ENCODE peak calls at places on chromosome 7, in four cellular contexts. I is COR-L47, N is dorsolateral prefrontal cortex, W is ELR. P is an unnamed sample.
A peak's percentile ranks its signal among the peaks of the same experiment; 100 is the strongest.

GRCh38 chr7:38775503-38775902 is 133.5 kb downstream of the VPS41 start:
- DNase-seq in I (peak; percentile 33), W (no peak), N (no peak), P (no peak)

GRCh38 chr7:150755473-150756099 is 18.4 kb downstream of the GIMAP5 start:
- DNase-seq in W (peak; percentile 3), N (no peak), I (no peak), P (no peak)

GRCh38 chr7:151725844-151726770 is 150.8 kb downstream of the PRKAG2 start:
- DNase-seq in I (peak; percentile 78), N (no peak), W (no peak), P (no peak)

GRCh38 chr7:135976312-135977019 is 693 bp downstream of the MTPN start:
- DNase-seq in I (no peak), N (no peak), W (peak; percentile 38), P (no peak)

GRCh38 chr7:148609045-148609725 is 18.6 kb downstream of the C7orf33 start:
- DNase-seq in I (no peak), W (no peak), N (no peak), P (no peak)

GRCh38 chr7:158259141-158259540 is 328.5 kb downstream of the PTPRN2 start:
- DNase-seq in I (no peak), W (no peak), N (peak; percentile 26), P (no peak)

GRCh38 chr7:94145602-94146001 is 141.4 kb upstream of the BET1 start:
- DNase-seq in I (no peak), N (no peak), W (peak; percentile 53), P (no peak)

GRCh38 chr7:70347880-70348279 is 749.6 kb downstream of the AUTS2 start:
- DNase-seq in N (no peak), I (no peak), W (no peak), P (no peak)

GRCh38 chr7:30135551-30136271 is 925 bp downstream of the MTURN start:
- DNase-seq in W (peak; percentile 74), N (peak; percentile 80), I (peak; percentile 35), P (peak; percentile 84)

GRCh38 chr7:29971566-29972314 is 17.9 kb downstream of the SCRN1 start:
- DNase-seq in I (no peak), W (no peak), N (no peak), P (no peak)

GRCh38 chr7:5237286-5237685 is 45.5 kb upstream of the SLC29A4 start:
- DNase-seq in W (peak; percentile 23), I (no peak), N (peak; percentile 76), P (no peak)

GRCh38 chr7:71511361-71511807 is 379.4 kb downstream of the GALNT17 start:
- DNase-seq in N (no peak), W (no peak), I (no peak), P (no peak)

GRCh38 chr7:4227105-4228010 is 454.7 kb upstream of the FOXK1 start:
- DNase-seq in W (no peak), N (no peak), I (no peak), P (no peak)

GRCh38 chr7:151091431-151091830 is 5.2 kb downstream of the AGAP3 start:
- DNase-seq in W (peak; percentile 38), N (no peak), I (no peak), P (no peak)

GRCh38 chr7:28298870-28299484 is 113.3 kb upstream of the CREB5 start:
- DNase-seq in W (peak; percentile 72), I (peak; percentile 65), N (no peak), P (no peak)

GRCh38 chr7:42489299-42489698 is 252.3 kb upstream of the GLI3 start:
- DNase-seq in W (no peak), N (no peak), I (no peak), P (no peak)

GRCh38 chr7:1197997-1198632 is 34.6 kb upstream of the UNCX start:
- DNase-seq in W (peak; percentile 92), I (no peak), N (no peak), P (no peak)

GRCh38 chr7:128105228-128106022 is 74.2 kb upstream of the LRRC4 start:
- DNase-seq in I (no peak), W (no peak), N (peak; percentile 19), P (no peak)

GRCh38 chr7:2066251-2066919 is 166.4 kb downstream of the MAD1L1 start:
- DNase-seq in W (no peak), N (no peak), I (no peak), P (no peak)

GRCh38 chr7:29442146-29442545 is 121.5 kb upstream of the PRR15 start:
- DNase-seq in N (no peak), I (peak; percentile 42), W (no peak), P (no peak)

GRCh38 chr7:134645478-134645877 is 1.2 kb upstream of the BPGM start:
- DNase-seq in N (no peak), W (no peak), I (no peak), P (no peak)

GRCh38 chr7:151632750-151633515 is 113.2 kb upstream of the RHEB start:
- DNase-seq in W (peak; percentile 17), I (no peak), N (no peak), P (peak; percentile 78)

GRCh38 chr7:16926283-16926682 is 44.5 kb upstream of the AGR3 start:
- DNase-seq in W (peak; percentile 66), N (no peak), I (no peak), P (no peak)

GRCh38 chr7:99790407-99790806 is 6.4 kb upstream of the CYP3A4 start:
- DNase-seq in N (no peak), W (no peak), I (no peak), P (no peak)

GRCh38 chr7:80255656-80256055 is 121.0 kb downstream of the GNAI1 start:
- DNase-seq in W (no peak), N (no peak), I (no peak), P (no peak)

GRCh38 chr7:134724606-134725005 is 54.8 kb upstream of the CALD1 start:
- DNase-seq in I (peak; percentile 7), N (no peak), W (peak; percentile 59), P (no peak)

GRCh38 chr7:100865372-100865911 is 1.7 kb upstream of the TRIP6 start:
- DNase-seq in W (peak; percentile 48), I (no peak), N (no peak), P (no peak)

GRCh38 chr7:45885264-45885882 is 2.9 kb upstream of the IGFBP1 start:
- DNase-seq in N (no peak), I (no peak), W (peak; percentile 63), P (peak; percentile 31)

GRCh38 chr7:91082038-91082437 is 182.2 kb upstream of the FZD1 start:
- DNase-seq in I (no peak), N (no peak), W (peak; percentile 3), P (no peak)

GRCh38 chr7:135919071-135919841 is 57.9 kb downstream of the MTPN start:
- DNase-seq in I (no peak), N (no peak), W (no peak), P (no peak)

GRCh38 chr7:21651697-21652096 is 108.9 kb downstream of the DNAH11 start:
- DNase-seq in W (no peak), N (no peak), I (no peak), P (no peak)

GRCh38 chr7:117808273-117808868 is 64.9 kb downstream of the CTTNBP2 start:
- DNase-seq in W (no peak), I (peak; percentile 78), N (peak; percentile 49), P (no peak)

GRCh38 chr7:27661776-27662489 is 750 bp downstream of the HIBADH start:
- DNase-seq in N (no peak), W (peak; percentile 48), I (no peak), P (peak; percentile 73)

P was measured in coronary artery.